ENCODE peak calls at places on chromosome 16, in four cellular contexts. J, K, F and U are unnamed samples.

GRCh38 chr16:22727285-22728166 is 86.4 kb upstream of the HS3ST2 start:
- DNase-seq in J (no peak), K (no peak), F (no peak), U (no peak)

GRCh38 chr16:86011532-86011931 is 112.6 kb downstream of the IRF8 start:
- DNase-seq in J (no peak), K (no peak), F (no peak), U (no peak)

GRCh38 chr16:81480856-81481821 is 36.5 kb downstream of the CMIP start:
- DNase-seq in J (peak), K (peak), F (no peak), U (peak)

GRCh38 chr16:84199861-84200260 is 8.9 kb downstream of the ADAD2 start:
- DNase-seq in J (no peak), K (no peak), F (no peak), U (no peak)

GRCh38 chr16:1367486-1368174 is 15.9 kb downstream of the GNPTG start:
- DNase-seq in J (no peak), K (no peak), F (no peak), U (no peak)

GRCh38 chr16:65375651-65376050 is 253.8 kb upstream of the CDH11 start:
- DNase-seq in J (no peak), K (peak), F (no peak), U (no peak)

GRCh38 chr16:11215935-11216556 is 40.0 kb downstream of the SOCS1 start:
- DNase-seq in J (no peak), K (no peak), F (no peak), U (no peak)

GRCh38 chr16:82965808-82966207 is 339.0 kb downstream of the CDH13 start:
- DNase-seq in J (no peak), K (no peak), F (no peak), U (no peak)

GRCh38 chr16:88624977-88625576 is 13.3 kb upstream of the IL17C start:
- DNase-seq in J (no peak), K (no peak), F (no peak), U (no peak)

GRCh38 chr16:20944861-20945390 is 44.4 kb downstream of the LYRM1 start:
- DNase-seq in J (peak), K (peak), F (peak), U (no peak)

GRCh38 chr16:4465977-4466779 is 8.2 kb downstream of the NMRAL1 start:
- DNase-seq in J (no peak), K (no peak), F (peak), U (no peak)

GRCh38 chr16:25575363-25575762 is 116.4 kb upstream of the HS3ST4 start:
- DNase-seq in J (no peak), K (no peak), F (no peak), U (no peak)

GRCh38 chr16:54954220-54954619 is 23.6 kb downstream of the IRX5 start:
- DNase-seq in J (no peak), K (no peak), F (no peak), U (no peak)

GRCh38 chr16:88007321-88007731 is 56.1 kb downstream of the BANP start:
- DNase-seq in J (no peak), K (no peak), F (no peak), U (no peak)

GRCh38 chr16:87392823-87393679 is 915 bp downstream of the MAP1LC3B start:
- DNase-seq in J (peak), K (no peak), F (peak), U (peak)

GRCh38 chr16:89410794-89411309 is 79.5 kb downstream of the ANKRD11 start:
- DNase-seq in J (peak), K (no peak), F (peak), U (no peak)

GRCh38 chr16:77250395-77250794 is 51.2 kb downstream of the SYCE1L start:
- DNase-seq in J (no peak), K (no peak), F (no peak), U (no peak)

GRCh38 chr16:81752225-81752875 is 26.7 kb upstream of the PLCG2 start:
- DNase-seq in J (no peak), K (no peak), F (no peak), U (peak)

GRCh38 chr16:58063377-58064076 is 38.0 kb downstream of the MMP15 start:
- DNase-seq in J (peak), K (no peak), F (no peak), U (no peak)

GRCh38 chr16:2184962-2185361 is 11.4 kb downstream of the CASKIN1 start:
- DNase-seq in J (no peak), K (no peak), F (no peak), U (no peak)

GRCh38 chr16:20906225-20906870 is 5.8 kb downstream of the LYRM1 start:
- DNase-seq in J (peak), K (peak), F (no peak), U (no peak)

GRCh38 chr16:11432856-11433395 is 87.7 kb downstream of the RMI2 start:
- DNase-seq in J (no peak), K (no peak), F (no peak), U (no peak)

GRCh38 chr16:1779234-1779701 is 3.1 kb downstream of the SPSB3 start:
- DNase-seq in J (no peak), K (no peak), F (no peak), U (no peak)

GRCh38 chr16:53523971-53524548 is 21.1 kb upstream of the AKTIP start:
- DNase-seq in J (no peak), K (no peak), F (no peak), U (no peak)

GRCh38 chr16:84990782-84991181 is 20.6 kb downstream of the ZDHHC7 start:
- DNase-seq in J (no peak), K (no peak), F (no peak), U (no peak)

GRCh38 chr16:31706318-31706717 is 167.3 kb upstream of the ZNF267 start:
- DNase-seq in J (no peak), K (no peak), F (no peak), U (no peak)

GRCh38 chr16:83701494-83701893 is 106.3 kb upstream of the HSBP1 start:
- DNase-seq in J (peak), K (peak), F (no peak), U (no peak)

GRCh38 chr16:68885321-68885720 is 42.0 kb downstream of the TANGO6 start:
- DNase-seq in J (peak), K (no peak), F (no peak), U (no peak)

GRCh38 chr16:89498839-89499238 is 8.5 kb upstream of the ANKRD11 start:
- DNase-seq in J (no peak), K (no peak), F (no peak), U (no peak)

GRCh38 chr16:58088116-58088515 is 41.1 kb downstream of the CFAP20 start:
- DNase-seq in J (no peak), K (no peak), F (no peak), U (no peak)

GRCh38 chr16:74695450-74696422 is 4.9 kb downstream of the MLKL start:
- DNase-seq in J (peak), K (peak), F (peak), U (peak)

GRCh38 chr16:84532299-84532724 is 27.9 kb upstream of the MEAK7 start:
- DNase-seq in J (peak), K (peak), F (no peak), U (no peak)